ENCODE peak calls at places on chromosomes 4 and X, in five cellular contexts. Z is BE2C; N is AG08396; S is NCI-H748 treated with DMSO at 0.1 percent for 48 hours; F is activated T-helper 9 cell treated with anti-CD3 and anti-CD28 coated beads, Interleukin-2, amount 50 U/mL, for 16 hours. J is an unnamed sample.

GRCh38 chr4:69617083-69617694 is 22.3 kb downstream of the UGT2A2 start:
- DNase-seq in Z (no peak), N (no peak), S (no peak), F (no peak), J (no peak)

GRCh38 chr4:13857397-13857796 is 229.9 kb upstream of the BOD1L1 start:
- DNase-seq in Z (no peak), N (no peak), S (no peak), F (no peak), J (no peak)

GRCh38 chr4:127781303-127782024 is 658 bp upstream of the HSPA4L start:
- DNase-seq in Z (no peak), N (peak), S (no peak), F (no peak), J (peak)

GRCh38 chr4:47662975-47663374 is 174.9 kb downstream of the CORIN start:
- DNase-seq in Z (peak), N (no peak), S (no peak), F (peak), J (no peak)

GRCh38 chrX:40031861-40032422 is 65.8 kb downstream of the BCOR start:
- DNase-seq in Z (no peak), N (no peak), S (no peak), F (no peak), J (no peak)

GRCh38 chrX:10176121-10177003 is 19.6 kb downstream of the CLCN4 start:
- DNase-seq in Z (no peak), N (no peak), S (no peak), F (no peak), J (no peak)

GRCh38 chr4:129515356-129515755 is 419.4 kb downstream of the C4orf33 start:
- DNase-seq in Z (no peak), N (no peak), S (no peak), F (no peak), J (no peak)

GRCh38 chr4:157075401-157075800 is 549 bp upstream of the GLRB start:
- DNase-seq in Z (no peak), N (no peak), S (no peak), F (no peak), J (no peak)

GRCh38 chr4:159677521-159677920 is 574.6 kb downstream of the RAPGEF2 start:
- DNase-seq in Z (no peak), N (no peak), S (no peak), F (no peak), J (no peak)

GRCh38 chr4:1504786-1505500 is 98.7 kb upstream of the NKX1-1 start:
- DNase-seq in Z (no peak), N (no peak), S (no peak), F (no peak), J (no peak)

GRCh38 chr4:15003891-15004700 is 1.8 kb downstream of the CPEB2 start:
- DNase-seq in Z (peak), N (peak), S (no peak), F (peak), J (peak)

GRCh38 chrX:3713225-3713936 is at the start of gene PRKX:
- DNase-seq in Z (peak), N (peak), S (no peak), F (peak), J (peak)

GRCh38 chrX:128020701-128021100 is 31.5 kb downstream of the ACTRT1 start:
- DNase-seq in Z (no peak), N (no peak), S (no peak), F (no peak), J (no peak)

GRCh38 chr4:113878718-113879117 is 100.7 kb downstream of the ARSJ start:
- DNase-seq in Z (peak), N (no peak), S (peak), F (no peak), J (no peak)

GRCh38 chr4:53924333-53925049 is 139.9 kb downstream of the CHIC2 start:
- DNase-seq in Z (peak), N (no peak), S (no peak), F (no peak), J (no peak)

GRCh38 chrX:11540532-11541377 is 125.0 kb downstream of the ARHGAP6 start:
- DNase-seq in Z (no peak), N (no peak), S (no peak), F (no peak), J (peak)

GRCh38 chrX:48498374-48498809 is 10.4 kb upstream of the PORCN start:
- DNase-seq in Z (no peak), N (peak), S (no peak), F (no peak), J (no peak)

GRCh38 chrX:2547746-2548145 is 47.0 kb upstream of the DHRSX start:
- DNase-seq in Z (no peak), N (no peak), S (no peak), F (no peak), J (no peak)

GRCh38 chrX:112053169-112053568 is 29.4 kb downstream of the TRPC5 start:
- DNase-seq in Z (no peak), N (no peak), S (no peak), F (no peak), J (no peak)

GRCh38 chr4:129455462-129455861 is 359.5 kb downstream of the C4orf33 start:
- DNase-seq in Z (peak), N (no peak), S (no peak), F (no peak), J (no peak)

GRCh38 chr4:149631629-149632028 is 184.0 kb downstream of the IQCM start:
- DNase-seq in Z (no peak), N (no peak), S (no peak), F (no peak), J (no peak)

GRCh38 chr4:37615720-37616063 is 70.5 kb downstream of the RELL1 start:
- DNase-seq in Z (no peak), N (no peak), S (no peak), F (no peak), J (no peak)

GRCh38 chr4:4761128-4761991 is 98.1 kb upstream of the MSX1 start:
- DNase-seq in Z (no peak), N (no peak), S (no peak), F (no peak), J (peak)

GRCh38 chr4:69881173-69881773 is 21.3 kb upstream of the SULT1E1 start:
- DNase-seq in Z (peak), N (peak), S (peak), F (no peak), J (peak)

GRCh38 chr4:163582688-163583087 is 88.2 kb downstream of the TMA16 start:
- DNase-seq in Z (no peak), N (no peak), S (no peak), F (no peak), J (no peak)

GRCh38 chr4:153585021-153585420 is 99.1 kb upstream of the TLR2 start:
- DNase-seq in Z (no peak), N (no peak), S (no peak), F (no peak), J (no peak)

GRCh38 chr4:78624048-78624447 is 72.5 kb downstream of the ANXA3 start:
- DNase-seq in Z (no peak), N (no peak), S (no peak), F (no peak), J (no peak)

GRCh38 chrX:65668362-65669310 is 1.2 kb downstream of the MSN start:
- DNase-seq in Z (no peak), N (peak), S (no peak), F (peak), J (no peak)

GRCh38 chrX:155225774-155226173 is 9.5 kb downstream of the VBP1 start:
- DNase-seq in Z (no peak), N (no peak), S (no peak), F (no peak), J (no peak)

GRCh38 chr4:8267077-8267476 is 2.5 kb upstream of the HTRA3 start:
- DNase-seq in Z (peak), N (peak), S (no peak), F (no peak), J (peak)

GRCh38 chr4:142778430-142778829 is 67.7 kb downstream of the INPP4B start:
- DNase-seq in Z (no peak), N (peak), S (no peak), F (no peak), J (no peak)